ENCODE peak calls at places on chromosomes 6 and 20, in five cellular contexts. One of them, this sample, is unnamed.

GRCh38 chr6:45462190-45463134 is 84.7 kb upstream of the SUPT3H start:
- DNase-seq in left ventricle myocardium inferior: no peak
- DNase-seq in iPS DF 6.9: no peak
- DNase-seq in IMR-90: no peak
- DNase-seq in cardiac muscle cell: no peak
- DNase-seq in this sample: no peak

GRCh38 chr6:117136702-117137101 is 128.7 kb upstream of the VGLL2 start:
- DNase-seq in IMR-90: no peak
- DNase-seq in iPS DF 6.9: no peak
- DNase-seq in left ventricle myocardium inferior: no peak
- DNase-seq in cardiac muscle cell: no peak
- DNase-seq in this sample: no peak

GRCh38 chr6:18441253-18441979 is 54.3 kb downstream of the RNF144B start:
- DNase-seq in iPS DF 6.9: no peak
- DNase-seq in IMR-90: no peak
- DNase-seq in left ventricle myocardium inferior: no peak
- DNase-seq in cardiac muscle cell: no peak
- DNase-seq in this sample: no peak

GRCh38 chr6:126047648-126048047 is 61.3 kb downstream of the TRMT11 start:
- DNase-seq in iPS DF 6.9: no peak
- DNase-seq in left ventricle myocardium inferior: no peak
- DNase-seq in IMR-90: no peak
- DNase-seq in cardiac muscle cell: no peak
- DNase-seq in this sample: no peak

GRCh38 chr6:125114248-125114858 is 39.2 kb upstream of the TPD52L1 start:
- DNase-seq in cardiac muscle cell: peak; percentile 64
- DNase-seq in left ventricle myocardium inferior: no peak
- DNase-seq in iPS DF 6.9: no peak
- DNase-seq in IMR-90: peak; percentile 61
- DNase-seq in this sample: no peak

GRCh38 chr6:159068904-159069578 is 24.2 kb upstream of the TAGAP start:
- DNase-seq in IMR-90: no peak
- DNase-seq in cardiac muscle cell: no peak
- DNase-seq in left ventricle myocardium inferior: no peak
- DNase-seq in iPS DF 6.9: no peak
- DNase-seq in this sample: no peak

GRCh38 chr6:64477311-64477850 is 841.8 kb downstream of the PHF3 start:
- DNase-seq in iPS DF 6.9: no peak
- DNase-seq in IMR-90: no peak
- DNase-seq in left ventricle myocardium inferior: no peak
- DNase-seq in cardiac muscle cell: no peak
- DNase-seq in this sample: no peak

GRCh38 chr20:49510562-49511117 is 28.2 kb upstream of the KCNB1 start:
- DNase-seq in iPS DF 6.9: no peak
- DNase-seq in cardiac muscle cell: no peak
- DNase-seq in left ventricle myocardium inferior: peak; percentile 73
- DNase-seq in IMR-90: peak; percentile 83
- DNase-seq in this sample: no peak

GRCh38 chr6:56766806-56767178 is 124.1 kb upstream of the DST start:
- DNase-seq in cardiac muscle cell: no peak
- DNase-seq in left ventricle myocardium inferior: no peak
- DNase-seq in IMR-90: peak; percentile 91
- DNase-seq in iPS DF 6.9: no peak
- DNase-seq in this sample: no peak

DNA sequence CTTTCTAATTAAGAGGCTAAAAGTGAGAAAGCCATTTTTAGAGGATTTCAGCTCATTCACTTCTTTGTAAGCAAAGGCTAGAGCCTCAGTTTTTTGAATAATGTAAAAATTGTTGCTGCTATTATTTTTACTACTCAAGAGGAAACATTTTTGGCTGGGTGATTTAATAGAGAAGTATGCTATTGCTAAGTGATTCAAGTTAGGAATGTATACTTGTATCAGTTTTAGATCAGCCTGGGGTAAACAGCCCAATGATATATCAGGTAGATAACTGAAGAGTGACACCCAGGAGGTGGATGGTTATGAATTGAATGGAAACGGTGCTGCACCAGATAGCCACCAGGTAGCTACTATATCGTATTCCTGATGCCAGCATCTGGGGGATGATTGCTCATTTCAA is 9.2 kb downstream of the QKI start:
- DNase-seq in iPS DF 6.9: no peak
- DNase-seq in IMR-90: peak; percentile 31
- DNase-seq in cardiac muscle cell: no peak
- DNase-seq in left ventricle myocardium inferior: no peak
- DNase-seq in this sample: no peak
- H3K4me1 ChIP-seq in iPS DF 6.9: peaks cover 4% of the 10 kb centered on the region
- H3K4me1 ChIP-seq in IMR-90: peaks cover 10% of the 10 kb centered on the region
- H3K4me1 ChIP-seq in cardiac muscle cell: peaks cover 70% of the 10 kb centered on the region
- H3K4me1 ChIP-seq in left ventricle myocardium inferior: peaks cover 99% of the 10 kb centered on the region
- H3K4me1 ChIP-seq in this sample: no peaks in the 10 kb centered on the region

GRCh38 chr6:151409679-151410078 is 18.3 kb upstream of the ZBTB2 start:
- DNase-seq in left ventricle myocardium inferior: no peak
- DNase-seq in cardiac muscle cell: no peak
- DNase-seq in IMR-90: no peak
- DNase-seq in iPS DF 6.9: no peak
- DNase-seq in this sample: no peak

GRCh38 chr6:151413372-151414145 is 22.2 kb upstream of the ZBTB2 start:
- DNase-seq in iPS DF 6.9: no peak
- DNase-seq in left ventricle myocardium inferior: no peak
- DNase-seq in cardiac muscle cell: no peak
- DNase-seq in IMR-90: no peak
- DNase-seq in this sample: peak; percentile 59

GRCh38 chr6:151409260-151409659 is 17.9 kb upstream of the ZBTB2 start:
- DNase-seq in IMR-90: no peak
- DNase-seq in cardiac muscle cell: no peak
- DNase-seq in left ventricle myocardium inferior: no peak
- DNase-seq in iPS DF 6.9: no peak
- DNase-seq in this sample: no peak

GRCh38 chr6:151412905-151413304 is 21.5 kb upstream of the ZBTB2 start:
- DNase-seq in left ventricle myocardium inferior: no peak
- DNase-seq in IMR-90: no peak
- DNase-seq in iPS DF 6.9: no peak
- DNase-seq in cardiac muscle cell: no peak
- DNase-seq in this sample: no peak

GRCh38 chr6:151408858-151409257 is 17.5 kb upstream of the ZBTB2 start:
- DNase-seq in cardiac muscle cell: no peak
- DNase-seq in iPS DF 6.9: no peak
- DNase-seq in left ventricle myocardium inferior: no peak
- DNase-seq in IMR-90: no peak
- DNase-seq in this sample: no peak
- H3K36me3 ChIP-seq in cardiac muscle cell: peaks cover 7% of the 10 kb centered on the region
- H3K36me3 ChIP-seq in iPS DF 6.9: peaks cover 13% of the 10 kb centered on the region
- H3K36me3 ChIP-seq in left ventricle myocardium inferior: peaks cover 39% of the 10 kb centered on the region
- H3K36me3 ChIP-seq in IMR-90: peaks cover 43% of the 10 kb centered on the region
- H3K36me3 ChIP-seq in this sample: peaks cover 35% of the 10 kb centered on the region

DNA sequence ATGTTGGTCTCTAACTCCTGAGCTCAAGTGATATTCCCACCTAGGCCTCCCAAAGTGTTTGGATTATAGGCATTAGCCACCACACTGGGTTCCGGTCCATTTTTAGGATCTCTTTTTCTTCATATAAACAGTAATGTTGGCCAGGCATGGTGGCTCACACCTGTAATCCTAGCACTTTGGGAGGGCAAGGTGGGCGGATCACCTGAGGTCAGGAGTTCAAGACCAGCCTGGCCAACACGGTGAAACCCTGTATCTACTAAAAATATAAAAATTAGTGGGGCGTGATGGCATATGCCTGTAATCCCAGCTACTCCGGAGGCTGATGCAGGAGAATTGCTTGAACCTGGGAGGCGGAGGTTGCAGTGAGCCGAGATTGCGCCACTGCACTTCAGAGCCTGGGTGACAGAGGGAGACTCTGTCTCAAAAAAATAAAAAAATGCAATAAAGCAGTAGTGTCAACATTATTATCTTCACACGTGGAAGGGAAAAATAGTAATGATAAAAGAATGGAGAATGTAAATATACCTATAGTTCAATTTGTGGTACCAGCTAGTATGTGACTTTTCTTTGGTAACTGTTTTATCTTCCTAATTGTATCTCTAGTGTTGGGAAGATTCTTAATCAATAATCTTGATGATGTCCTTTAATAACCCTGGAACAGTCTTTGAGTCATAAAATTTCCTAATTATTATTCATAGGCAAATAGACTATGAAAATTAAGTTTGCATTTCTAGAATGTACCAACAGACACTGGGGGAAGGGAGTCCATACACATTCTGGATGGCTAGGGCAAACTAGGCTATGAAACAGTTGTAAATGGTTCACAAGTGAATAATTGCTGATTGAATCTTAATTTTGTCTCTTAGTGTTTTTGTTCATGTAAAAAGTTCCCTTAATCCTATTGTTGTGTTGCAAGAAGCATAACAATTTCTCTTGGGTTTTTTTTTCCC is 3.6 kb downstream of the PARD6B start:
- DNase-seq in iPS DF 6.9: no peak
- DNase-seq in cardiac muscle cell: no peak
- DNase-seq in IMR-90: no peak
- DNase-seq in left ventricle myocardium inferior: no peak
- DNase-seq in this sample: no peak
- H3K4me1 ChIP-seq in iPS DF 6.9: peaks cover 2% of the 10 kb centered on the region
- H3K4me1 ChIP-seq in cardiac muscle cell: peaks cover 46% of the 10 kb centered on the region
- H3K4me1 ChIP-seq in IMR-90: peaks cover 3% of the 10 kb centered on the region
- H3K4me1 ChIP-seq in left ventricle myocardium inferior: peaks cover 44% of the 10 kb centered on the region
- H3K4me1 ChIP-seq in this sample: peaks cover 24% of the 10 kb centered on the region

GRCh38 chr6:47066418-47066817 is 24.3 kb upstream of the ADGRF1 start:
- DNase-seq in cardiac muscle cell: no peak
- DNase-seq in iPS DF 6.9: no peak
- DNase-seq in left ventricle myocardium inferior: no peak
- DNase-seq in IMR-90: no peak
- DNase-seq in this sample: no peak
- H3K36me3 ChIP-seq in cardiac muscle cell: no peaks in the 10 kb centered on the region
- H3K36me3 ChIP-seq in iPS DF 6.9: no peaks in the 10 kb centered on the region
- H3K36me3 ChIP-seq in left ventricle myocardium inferior: no peaks in the 10 kb centered on the region
- H3K36me3 ChIP-seq in IMR-90: no peaks in the 10 kb centered on the region
- H3K36me3 ChIP-seq in this sample: no peaks in the 10 kb centered on the region

GRCh38 chr6:85343428-85343827 is 106.5 kb upstream of the NT5E start:
- DNase-seq in IMR-90: no peak
- DNase-seq in cardiac muscle cell: no peak
- DNase-seq in left ventricle myocardium inferior: no peak
- DNase-seq in iPS DF 6.9: no peak
- DNase-seq in this sample: no peak

GRCh38 chr6:85344996-85345395 is 104.9 kb upstream of the NT5E start:
- DNase-seq in IMR-90: peak; percentile 30
- DNase-seq in iPS DF 6.9: no peak
- DNase-seq in left ventricle myocardium inferior: no peak
- DNase-seq in cardiac muscle cell: no peak
- DNase-seq in this sample: no peak

GRCh38 chr6:85346196-85346595 is 103.7 kb upstream of the NT5E start:
- DNase-seq in left ventricle myocardium inferior: no peak
- DNase-seq in iPS DF 6.9: no peak
- DNase-seq in cardiac muscle cell: no peak
- DNase-seq in IMR-90: no peak
- DNase-seq in this sample: no peak

GRCh38 chr6:85348643-85349042 is 101.2 kb upstream of the NT5E start:
- DNase-seq in iPS DF 6.9: no peak
- DNase-seq in left ventricle myocardium inferior: no peak
- DNase-seq in cardiac muscle cell: no peak
- DNase-seq in IMR-90: no peak
- DNase-seq in this sample: no peak

GRCh38 chr6:85347787-85348186 is 102.1 kb upstream of the NT5E start:
- DNase-seq in left ventricle myocardium inferior: no peak
- DNase-seq in iPS DF 6.9: no peak
- DNase-seq in IMR-90: no peak
- DNase-seq in cardiac muscle cell: no peak
- DNase-seq in this sample: no peak
- H3K4me1 ChIP-seq in left ventricle myocardium inferior: no peaks in the 10 kb centered on the region
- H3K4me1 ChIP-seq in iPS DF 6.9: no peaks in the 10 kb centered on the region
- H3K4me1 ChIP-seq in IMR-90: no peaks in the 10 kb centered on the region
- H3K4me1 ChIP-seq in cardiac muscle cell: no peaks in the 10 kb centered on the region
- H3K4me1 ChIP-seq in this sample: no peaks in the 10 kb centered on the region